ENCODE peak calls at places on chromosomes 7 and 10, in eight cellular contexts. R is mammary epithelial cell; K is stimulated activated CD4-positive, alpha-beta T cell treated with anti-CD3 and anti-CD28 coated beads, Interleukin-2, amount 100 ng/mL, for 48 hours; J is pancreas; A is T-helper 22 cell; Z is osteocyte; C is amygdala; P is glomerular endothelial cell. B is an unnamed sample.

GRCh38 chr10:131003455-131003854 is 308.1 kb downstream of the TCERG1L start:
- DNase-seq in R (no peak), K (no peak), J (no peak), A (no peak), Z (no peak), C (no peak), P (no peak), B (no peak)

GRCh38 chr7:6558837-6559236 is 7.6 kb upstream of the GRID2IP start:
- DNase-seq in R (peak; percentile 22), K (no peak), J (no peak), A (no peak), Z (no peak), C (no peak), P (no peak), B (no peak)

GRCh38 chr10:27225642-27226257 is 14.8 kb downstream of the ACBD5 start:
- DNase-seq in R (no peak), K (no peak), J (no peak), A (no peak), Z (no peak), C (no peak), P (no peak), B (no peak)

GRCh38 chr7:101816499-101817030 is 861 bp upstream of the CUX1 start:
- DNase-seq in R (peak; percentile 29), K (no peak), J (peak; percentile 68), A (no peak), Z (no peak), C (no peak), P (no peak), B (peak; percentile 75)

GRCh38 chr10:133474833-133475734 is 21.3 kb downstream of the SCART1 start:
- DNase-seq in R (no peak), K (no peak), J (no peak), A (peak; percentile 30), Z (peak; percentile 74), C (no peak), P (no peak), B (no peak)

GRCh38 chr7:115135769-115136410 is 214.0 kb downstream of the MDFIC start:
- DNase-seq in R (peak; percentile 1), K (no peak), J (no peak), A (no peak), Z (no peak), C (no peak), P (no peak), B (no peak)

GRCh38 chr10:50367732-50368131 is 116.4 kb upstream of the ASAH2 start:
- DNase-seq in R (peak; percentile 25), K (no peak), J (no peak), A (no peak), Z (no peak), C (no peak), P (peak; percentile 39), B (no peak)

GRCh38 chr7:129781856-129782256 is 170.3 kb downstream of the NRF1 start:
- DNase-seq in R (no peak), K (no peak), J (no peak), A (no peak), Z (no peak), C (no peak), P (no peak), B (no peak)

GRCh38 chr10:88542522-88542921 is 40.6 kb downstream of the RNLS start:
- DNase-seq in R (no peak), K (no peak), J (no peak), A (no peak), Z (no peak), C (no peak), P (no peak), B (no peak)

GRCh38 chr7:55325371-55325792 is 39.8 kb upstream of the LANCL2 start:
- DNase-seq in R (peak; percentile 44), K (no peak), J (peak; percentile 58), A (no peak), Z (no peak), C (no peak), P (no peak), B (peak; percentile 86)

GRCh38 chr10:73865107-73865458 is 9.3 kb downstream of the CAMK2G start:
- DNase-seq in R (no peak), K (no peak), J (no peak), A (no peak), Z (no peak), C (no peak), P (no peak), B (no peak)

GRCh38 chr10:64379898-64380297 is 858.7 kb downstream of the REEP3 start:
- DNase-seq in R (no peak), K (no peak), J (no peak), A (no peak), Z (no peak), C (no peak), P (no peak), B (no peak)

GRCh38 chr10:63544418-63544817 is 23.2 kb downstream of the REEP3 start:
- DNase-seq in R (no peak), K (no peak), J (no peak), A (no peak), Z (no peak), C (no peak), P (no peak), B (no peak)

GRCh38 chr7:69078997-69079769 is 519.1 kb upstream of the AUTS2 start:
- DNase-seq in R (no peak), K (no peak), J (no peak), A (no peak), Z (no peak), C (peak; percentile 6), P (no peak), B (peak; percentile 23)

GRCh38 chr7:126783613-126784012 is 469.1 kb downstream of the GRM8 start:
- DNase-seq in R (no peak), K (no peak), J (no peak), A (no peak), Z (no peak), C (no peak), P (no peak), B (no peak)

GRCh38 chr7:128135275-128136214 is 104.3 kb upstream of the LRRC4 start:
- DNase-seq in R (peak; percentile 45), K (peak; percentile 75), J (peak; percentile 55), A (peak; percentile 11), Z (peak; percentile 87), C (no peak), P (no peak), B (peak; percentile 81)

GRCh38 chr10:37865957-37866671 is 8.7 kb upstream of the ZNF248 start:
- DNase-seq in R (no peak), K (no peak), J (no peak), A (no peak), Z (no peak), C (no peak), P (no peak), B (no peak)

GRCh38 chr7:75875113-75876080 is 3.4 kb upstream of the RHBDD2 start:
- DNase-seq in R (peak; percentile 91), K (no peak), J (no peak), A (no peak), Z (no peak), C (no peak), P (no peak), B (no peak)

GRCh38 chr10:23439452-23439919 is 611 bp downstream of the OTUD1 start:
- DNase-seq in R (no peak), K (no peak), J (no peak), A (no peak), Z (no peak), C (no peak), P (no peak), B (peak; percentile 36)

GRCh38 chr10:24456319-24456718 is 247.4 kb downstream of the KIAA1217 start:
- DNase-seq in R (peak; percentile 94), K (no peak), J (no peak), A (no peak), Z (no peak), C (no peak), P (no peak), B (no peak)

GRCh38 chr10:33893502-33893901 is 559.0 kb upstream of the NRP1 start:
- DNase-seq in R (no peak), K (no peak), J (no peak), A (no peak), Z (no peak), C (no peak), P (no peak), B (no peak)

GRCh38 chr7:6725003-6725402 is 18.3 kb upstream of the ZNF12 start:
- DNase-seq in R (no peak), K (no peak), J (no peak), A (no peak), Z (no peak), C (no peak), P (no peak), B (no peak)

GRCh38 chr7:19762631-19763030 is 10.8 kb downstream of the TMEM196 start:
- DNase-seq in R (no peak), K (no peak), J (no peak), A (no peak), Z (no peak), C (no peak), P (no peak), B (no peak)

GRCh38 chr7:91228327-91228726 is 35.9 kb upstream of the FZD1 start:
- DNase-seq in R (peak; percentile 19), K (no peak), J (no peak), A (no peak), Z (no peak), C (no peak), P (no peak), B (no peak)

GRCh38 chr10:47159361-47160228 is 140.4 kb upstream of the GDF10 start:
- DNase-seq in R (no peak), K (no peak), J (no peak), A (no peak), Z (peak; percentile 73), C (no peak), P (no peak), B (no peak)

GRCh38 chr7:81873559-81873958 is 103.7 kb upstream of the HGF start:
- DNase-seq in R (no peak), K (no peak), J (no peak), A (no peak), Z (no peak), C (no peak), P (no peak), B (no peak)

GRCh38 chr10:46527241-46527811 is 29.1 kb downstream of the GPRIN2 start:
- DNase-seq in R (no peak), K (no peak), J (no peak), A (no peak), Z (no peak), C (no peak), P (no peak), B (peak; percentile 73)

GRCh38 chr7:5423844-5424688 is 432 bp upstream of the TNRC18 start:
- DNase-seq in R (peak; percentile 97), K (no peak), J (peak; percentile 94), A (peak; percentile 24), Z (peak; percentile 99), C (peak; percentile 92), P (peak; percentile 96), B (peak; percentile 95)

GRCh38 chr10:100174699-100175677 is 10.8 kb downstream of the ERLIN1 start:
- DNase-seq in R (no peak), K (no peak), J (no peak), A (no peak), Z (no peak), C (no peak), P (no peak), B (no peak)

GRCh38 chr7:79236352-79237028 is 217.0 kb downstream of the MAGI2 start:
- DNase-seq in R (no peak), K (no peak), J (no peak), A (no peak), Z (no peak), C (no peak), P (no peak), B (no peak)

GRCh38 chr7:70015353-70015752 is 417.1 kb downstream of the AUTS2 start:
- DNase-seq in R (no peak), K (no peak), J (no peak), A (no peak), Z (no peak), C (no peak), P (no peak), B (no peak)

GRCh38 chr10:33772370-33773331 is 438.2 kb upstream of the NRP1 start:
- DNase-seq in R (no peak), K (no peak), J (no peak), A (no peak), Z (no peak), C (no peak), P (peak; percentile 16), B (no peak)

GRCh38 chr7:151923097-151923876 is 33.0 kb upstream of the GALNTL5 start:
- DNase-seq in R (peak; percentile 17), K (no peak), J (no peak), A (no peak), Z (peak; percentile 51), C (no peak), P (no peak), B (no peak)

GRCh38 chr10:20634841-20635240 is 262.3 kb downstream of the NEBL start:
- DNase-seq in R (no peak), K (no peak), J (no peak), A (no peak), Z (no peak), C (no peak), P (no peak), B (no peak)